ENCODE peak calls at places on chromosomes 11 and 22, in seven cellular contexts. A is esophagus muscularis mucosa, M is prostate gland, J is SK-N-SH, C is GM23338, X is HL-60, N is stomach. W is an unnamed sample.

GRCh38 chr22:29773233-29773632 is 6.1 kb downstream of the UQCR10 start:
- DNase-seq in A (no peak), M (no peak), J (no peak), C (no peak), X (no peak), N (no peak), W (no peak)

GRCh38 chr11:108768370-108768769 is 103.5 kb downstream of the DDX10 start:
- DNase-seq in A (no peak), M (no peak), J (no peak), C (no peak), X (no peak), N (no peak), W (no peak)

GRCh38 chr11:35477871-35478270 is 47.5 kb downstream of the PAMR1 start:
- DNase-seq in A (no peak), M (no peak), J (no peak), C (peak), X (no peak), N (no peak), W (no peak)

GRCh38 chr11:128521697-128522062 is 65.7 kb downstream of the ETS1 start:
- DNase-seq in A (no peak), M (no peak), J (peak), C (no peak), X (no peak), N (no peak), W (no peak)

GRCh38 chr11:67634366-67635230 is 4.9 kb upstream of the NUDT8 start:
- DNase-seq in A (no peak), M (no peak), J (no peak), C (no peak), X (no peak), N (no peak), W (no peak)

GRCh38 chr11:126156814-126157213 is 54.6 kb downstream of the RPUSD4 start:
- DNase-seq in A (no peak), M (no peak), J (no peak), C (no peak), X (no peak), N (no peak), W (no peak)

GRCh38 chr11:82747471-82747870 is 13.8 kb upstream of the FAM181B start:
- DNase-seq in A (no peak), M (no peak), J (no peak), C (no peak), X (no peak), N (no peak), W (no peak)

GRCh38 chr11:2584812-2585565 is 114.8 kb downstream of the KCNQ1OT1 start:
- DNase-seq in A (peak), M (no peak), J (peak), C (no peak), X (no peak), N (peak), W (peak)

GRCh38 chr11:74647404-74647803 is 55.0 kb downstream of the POLD3 start:
- DNase-seq in A (no peak), M (no peak), J (no peak), C (no peak), X (no peak), N (no peak), W (no peak)

GRCh38 chr22:49629024-49629570 is 198.6 kb downstream of the BRD1 start:
- DNase-seq in A (no peak), M (no peak), J (no peak), C (no peak), X (no peak), N (no peak), W (no peak)

GRCh38 chr11:135008001-135008405 is 596.0 kb upstream of the B3GAT1 start:
- DNase-seq in A (no peak), M (no peak), J (peak), C (no peak), X (no peak), N (no peak), W (no peak)

GRCh38 chr11:122440783-122441701 is 214.5 kb upstream of the UBASH3B start:
- DNase-seq in A (no peak), M (no peak), J (peak), C (peak), X (peak), N (no peak), W (no peak)

GRCh38 chr11:3810951-3811350 is 2.6 kb downstream of the PGAP2 start:
- DNase-seq in A (no peak), M (no peak), J (no peak), C (no peak), X (no peak), N (no peak), W (no peak)

GRCh38 chr11:107592813-107593212 is 1.9 kb downstream of the ELMOD1 start:
- DNase-seq in A (no peak), M (no peak), J (no peak), C (peak), X (no peak), N (no peak), W (no peak)

GRCh38 chr11:12235549-12235944 is 125.2 kb downstream of the MICAL2 start:
- DNase-seq in A (no peak), M (no peak), J (no peak), C (no peak), X (no peak), N (no peak), W (no peak)

GRCh38 chr22:39208013-39208680 is 36.6 kb downstream of the PDGFB start:
- DNase-seq in A (no peak), M (no peak), J (no peak), C (no peak), X (no peak), N (no peak), W (no peak)

GRCh38 chr11:112852141-112852853 is 108.9 kb upstream of the NCAM1 start:
- DNase-seq in A (peak), M (no peak), J (no peak), C (no peak), X (no peak), N (no peak), W (no peak)

GRCh38 chr22:27919943-27920755 is 1.1 kb upstream of the PITPNB start:
- DNase-seq in A (no peak), M (no peak), J (peak), C (peak), X (no peak), N (no peak), W (no peak)

GRCh38 chr11:83663446-83663845 is 377.3 kb upstream of the CCDC90B start:
- DNase-seq in A (no peak), M (no peak), J (no peak), C (no peak), X (no peak), N (no peak), W (no peak)

GRCh38 chr11:103682318-103683184 is 353.9 kb upstream of the DDI1 start:
- DNase-seq in A (peak), M (peak), J (peak), C (peak), X (peak), N (peak), W (peak)

GRCh38 chr11:100808904-100809491 is 121.9 kb downstream of the ARHGAP42 start:
- DNase-seq in A (no peak), M (no peak), J (no peak), C (peak), X (no peak), N (no peak), W (no peak)

GRCh38 chr11:15819679-15820286 is 536.6 kb downstream of the SOX6 start:
- DNase-seq in A (peak), M (peak), J (no peak), C (peak), X (peak), N (peak), W (peak)

GRCh38 chr11:10725907-10726253 is 25.2 kb upstream of the CTR9 start:
- DNase-seq in A (no peak), M (no peak), J (no peak), C (no peak), X (no peak), N (no peak), W (no peak)

GRCh38 chr11:75275581-75275980 is 35.0 kb downstream of the TPBGL start:
- DNase-seq in A (no peak), M (no peak), J (no peak), C (peak), X (peak), N (peak), W (no peak)

GRCh38 chr22:35425971-35426800 is 26.2 kb downstream of the MCM5 start:
- DNase-seq in A (no peak), M (no peak), J (no peak), C (peak), X (no peak), N (no peak), W (no peak)

GRCh38 chr11:63762662-63763505 is 5.7 kb downstream of the ZFTA start:
- DNase-seq in A (no peak), M (no peak), J (peak), C (peak), X (no peak), N (peak), W (no peak)

GRCh38 chr11:125348704-125349635 is 147.1 kb downstream of the FEZ1 start:
- DNase-seq in A (no peak), M (peak), J (peak), C (peak), X (peak), N (peak), W (peak)

GRCh38 chr11:94504689-94505293 is 7.5 kb upstream of the C11orf97 start:
- DNase-seq in A (no peak), M (no peak), J (peak), C (peak), X (peak), N (no peak), W (no peak)

DNA sequence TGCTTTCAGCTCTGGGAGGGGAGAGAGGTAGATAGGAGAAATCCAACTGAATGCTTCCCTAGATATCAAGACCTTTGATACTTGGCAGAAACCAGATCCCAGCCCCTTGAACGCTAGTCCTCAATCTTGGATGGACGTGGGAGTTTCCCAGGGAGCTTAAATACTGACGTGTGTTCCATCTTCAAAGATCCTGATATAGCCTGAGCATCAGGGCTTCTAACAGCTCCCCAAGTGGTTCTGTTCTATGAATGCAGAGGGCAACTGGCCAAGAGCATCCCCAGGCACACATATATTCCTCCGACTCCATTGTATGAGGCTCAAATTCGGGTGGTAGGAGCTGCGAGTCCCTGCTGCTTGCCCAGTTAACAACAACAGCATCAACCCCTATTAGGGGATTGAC is 8.7 kb upstream of the ACCS start:
- DNase-seq in A (no peak), M (no peak), J (no peak), C (no peak), X (no peak), N (no peak), W (no peak)
- TF ChIP-seq POLR2AphosphoS5 in A (no peak), M (no peak), J (no peak), C (no peak), X (no peak), N (no peak), W (no peak)

GRCh38 chr11:65314501-65315203 is at the start of gene CDC42EP2:
- DNase-seq in A (peak), M (peak), J (peak), C (peak), X (peak), N (peak), W (peak)
- TF ChIP-seq POLR2AphosphoS5 in A (peak), M (peak), J (peak), C (peak), X (no peak), N (peak), W (no peak)

DNA sequence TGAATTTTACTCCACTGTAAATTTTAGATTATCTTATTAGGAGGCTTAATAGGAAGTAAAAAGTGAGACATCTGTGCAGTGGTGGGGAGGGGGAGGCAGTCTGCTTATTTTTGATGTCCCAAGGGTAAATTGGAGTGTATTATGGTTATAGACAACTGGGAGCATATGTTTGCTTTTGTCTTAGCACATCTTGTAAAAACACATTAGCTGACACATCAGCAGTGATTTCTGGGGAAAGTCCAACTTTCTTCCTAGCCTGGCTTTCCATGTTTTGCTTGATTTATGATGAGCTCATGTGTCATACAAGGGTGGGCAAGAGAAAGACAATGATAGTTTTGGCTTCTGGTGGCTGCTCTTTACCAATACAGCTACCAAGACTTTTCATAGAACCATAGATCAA is 4.0 kb downstream of the ANO3 start:
- DNase-seq in A (no peak), M (no peak), J (peak), C (no peak), X (no peak), N (no peak), W (no peak)
- TF ChIP-seq POLR2AphosphoS5 in A (no peak), M (no peak), J (no peak), C (no peak), X (no peak), N (no peak), W (no peak)

DNA sequence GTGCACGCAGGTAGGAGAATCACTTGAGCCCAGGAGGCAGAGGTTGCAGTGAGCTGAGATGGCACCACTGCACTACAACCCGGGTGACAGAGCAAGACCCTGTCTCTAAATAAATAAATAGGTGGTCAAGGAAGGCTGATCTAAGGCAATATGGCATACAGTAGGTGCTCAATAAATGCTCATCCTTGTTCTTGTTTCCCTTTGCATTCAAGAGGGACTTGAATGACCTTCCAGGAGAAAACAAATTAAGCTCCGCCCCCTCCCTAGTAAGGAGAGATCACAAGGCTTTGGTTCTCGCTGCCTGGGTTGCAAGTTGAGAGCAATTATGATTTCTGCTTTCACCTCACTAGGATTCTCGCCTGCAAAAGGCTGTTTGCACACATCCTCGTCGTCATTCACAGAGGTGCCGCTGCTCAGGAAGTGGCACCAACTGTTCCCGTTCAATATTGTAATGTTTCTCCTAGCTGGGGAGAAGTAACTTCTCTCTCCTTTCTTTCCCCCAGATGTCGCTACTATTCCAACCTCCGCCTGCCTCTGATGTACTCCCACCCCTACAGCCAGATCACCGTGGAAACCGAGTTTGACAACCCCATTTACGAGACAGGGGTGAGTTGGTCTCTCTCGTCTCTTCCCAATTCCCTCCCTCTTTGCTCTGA is 51.8 kb upstream of the ASPHD2 start:
- DNase-seq in A (no peak), M (no peak), J (no peak), C (peak), X (peak), N (no peak), W (no peak)
- TF ChIP-seq POLR2AphosphoS5 in A (no peak), M (no peak), J (no peak), C (no peak), X (no peak), N (no peak), W (no peak)

GRCh38 chr11:102171101-102171500 is 60.9 kb downstream of the YAP1 start:
- DNase-seq in A (no peak), M (no peak), J (no peak), C (no peak), X (no peak), N (no peak), W (no peak)
- TF ChIP-seq POLR2AphosphoS5 in A (no peak), M (no peak), J (no peak), C (no peak), X (no peak), N (no peak), W (no peak)

GRCh38 chr11:13669544-13670488 is 1.3 kb downstream of the FAR1 start:
- DNase-seq in A (no peak), M (no peak), J (no peak), C (no peak), X (no peak), N (no peak), W (no peak)

GRCh38 chr11:13667795-13668101 is 720 bp upstream of the FAR1 start:
- DNase-seq in A (no peak), M (no peak), J (no peak), C (no peak), X (no peak), N (no peak), W (no peak)

GRCh38 chr11:13667245-13667644 is 1.2 kb upstream of the FAR1 start:
- DNase-seq in A (no peak), M (no peak), J (no peak), C (no peak), X (no peak), N (no peak), W (no peak)

GRCh38 chr11:13668957-13669521 is 571 bp downstream of the FAR1 start:
- DNase-seq in A (no peak), M (peak), J (no peak), C (peak), X (peak), N (peak), W (no peak)

GRCh38 chr11:13668102-13668956 is at the start of gene FAR1:
- DNase-seq in A (peak), M (peak), J (peak), C (peak), X (peak), N (peak), W (peak)
- TF ChIP-seq POLR2AphosphoS5 in A (peak), M (peak), J (peak), C (peak), X (peak), N (peak), W (no peak)

DNA sequence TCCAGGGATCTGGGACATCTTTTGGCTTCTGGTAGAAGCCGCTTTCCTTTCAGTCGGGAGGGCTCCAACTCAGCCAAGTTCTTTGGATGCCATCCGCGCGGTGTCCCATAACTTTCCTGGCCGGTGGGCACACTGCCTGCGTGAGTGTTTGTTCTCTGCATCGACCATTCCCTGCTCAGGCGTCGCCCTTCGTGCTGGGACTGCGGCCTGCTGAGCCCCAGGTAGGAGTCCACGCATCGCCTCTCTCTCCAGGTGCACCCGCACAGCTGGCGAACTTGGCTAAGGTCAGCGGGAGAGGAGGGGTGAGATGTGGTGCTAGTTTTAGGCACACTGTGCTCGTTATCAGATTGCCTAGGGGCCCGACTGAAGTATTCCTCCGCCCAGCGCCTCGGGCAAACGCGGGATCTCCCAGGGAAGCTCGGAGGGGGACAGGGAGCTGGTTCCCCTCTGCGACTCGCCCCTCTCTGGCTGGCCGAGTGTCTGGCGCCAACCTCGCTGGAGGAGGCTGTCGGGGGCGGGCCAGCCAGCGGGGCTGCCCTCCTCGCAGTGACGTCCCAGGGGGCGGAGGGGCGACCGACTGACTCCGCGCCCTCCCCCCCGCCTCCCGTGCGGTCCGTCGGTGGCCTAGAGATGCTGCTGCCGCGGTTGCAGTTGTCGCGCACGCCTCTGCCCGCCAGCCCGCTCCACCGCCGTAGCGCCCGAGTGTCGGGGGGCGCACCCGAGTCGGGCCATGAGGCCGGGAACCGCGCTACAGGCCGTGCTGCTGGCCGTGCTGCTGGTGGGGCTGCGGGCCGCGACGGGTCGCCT is at the start of gene LAYN:
- DNase-seq in A (no peak), M (peak), J (peak), C (peak), X (no peak), N (peak), W (peak)
- TF ChIP-seq POLR2AphosphoS5 in A (peak), M (peak), J (peak), C (peak), X (no peak), N (peak), W (no peak)

GRCh38 chr11:64856382-64857227 is 12.2 kb upstream of the CDC42BPG start:
- DNase-seq in A (no peak), M (no peak), J (no peak), C (no peak), X (peak), N (peak), W (no peak)
- TF ChIP-seq POLR2AphosphoS5 in A (peak), M (no peak), J (no peak), C (no peak), X (peak), N (peak), W (no peak)

DNA sequence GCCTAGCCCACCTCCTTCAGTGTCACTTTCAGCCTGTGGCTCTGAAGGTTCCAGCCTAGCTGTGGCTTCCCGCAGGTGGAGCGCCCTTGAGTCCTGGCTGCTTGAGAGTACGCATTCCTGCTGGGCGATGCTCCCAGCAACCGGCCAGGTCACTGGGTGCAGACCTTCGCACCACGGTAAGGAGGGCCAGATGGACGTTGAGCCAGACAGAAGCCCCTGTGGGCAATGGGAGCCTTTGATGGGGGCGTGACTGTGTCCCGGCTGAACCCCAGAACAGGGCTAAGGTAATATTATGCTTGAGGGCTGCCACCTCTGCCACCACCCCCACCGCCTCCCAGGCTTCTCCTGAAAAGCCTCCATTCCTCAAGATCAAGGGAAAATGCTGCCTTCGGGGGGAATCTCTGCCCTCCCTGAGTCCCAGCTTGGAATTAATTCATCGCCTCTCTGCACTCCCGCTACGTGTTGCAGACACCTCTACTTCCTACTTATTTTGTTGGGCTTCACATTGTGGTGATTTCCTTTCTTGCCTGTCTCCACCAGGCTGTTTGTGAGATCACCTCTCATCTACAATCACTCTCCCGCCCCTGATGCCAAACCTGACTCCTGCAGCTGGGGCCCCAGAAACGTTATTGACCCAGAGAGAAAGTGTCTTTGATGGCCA is 144.9 kb upstream of the NECTIN1 start:
- DNase-seq in A (no peak), M (no peak), J (no peak), C (no peak), X (no peak), N (no peak), W (no peak)
- TF ChIP-seq POLR2AphosphoS5 in A (no peak), M (no peak), J (no peak), C (no peak), X (no peak), N (no peak), W (no peak)

W was measured in GM12891.